ENCODE peak calls at places on chromosome 9, in eight cellular contexts. One of them, this sample, is unnamed.
A peak's percentile ranks its signal among the peaks of the same experiment; 100 is the strongest.

GRCh38 chr9:75891277-75892167 is 1.0 kb downstream of the PCSK5 start:
- DNase-seq in AG08395: peak; percentile 12
- DNase-seq in stimulated activated CD8-positive, alpha-beta memory T cell treated with anti-CD3 and anti-CD28 coated beads, Interleukin-4, amount 100 ng/mL, for 24 hours: peak; percentile 26
- DNase-seq in T-helper 1 cell: no peak
- DNase-seq in LoVo: peak; percentile 13
- DNase-seq in head of caudate nucleus: peak; percentile 28
- DNase-seq in astrocyte of the spinal cord: peak; percentile 55
- DNase-seq in caudate nucleus: peak; percentile 8
- DNase-seq in this sample: peak; percentile 35

GRCh38 chr9:89701221-89701798 is 96.5 kb downstream of the GADD45G start:
- DNase-seq in caudate nucleus: no peak
- DNase-seq in stimulated activated CD8-positive, alpha-beta memory T cell treated with anti-CD3 and anti-CD28 coated beads, Interleukin-4, amount 100 ng/mL, for 24 hours: peak; percentile 47
- DNase-seq in LoVo: no peak
- DNase-seq in head of caudate nucleus: no peak
- DNase-seq in T-helper 1 cell: peak; percentile 25
- DNase-seq in AG08395: no peak
- DNase-seq in astrocyte of the spinal cord: no peak
- DNase-seq in this sample: no peak

GRCh38 chr9:88237454-88238280 is 99.4 kb upstream of the SPATA31C2 start:
- DNase-seq in caudate nucleus: no peak
- DNase-seq in T-helper 1 cell: peak; percentile 1
- DNase-seq in stimulated activated CD8-positive, alpha-beta memory T cell treated with anti-CD3 and anti-CD28 coated beads, Interleukin-4, amount 100 ng/mL, for 24 hours: no peak
- DNase-seq in head of caudate nucleus: no peak
- DNase-seq in LoVo: no peak
- DNase-seq in astrocyte of the spinal cord: no peak
- DNase-seq in AG08395: no peak
- DNase-seq in this sample: no peak

GRCh38 chr9:37975639-37976038 is 71.7 kb upstream of the SLC25A51 start:
- DNase-seq in AG08395: no peak
- DNase-seq in caudate nucleus: no peak
- DNase-seq in stimulated activated CD8-positive, alpha-beta memory T cell treated with anti-CD3 and anti-CD28 coated beads, Interleukin-4, amount 100 ng/mL, for 24 hours: no peak
- DNase-seq in LoVo: no peak
- DNase-seq in T-helper 1 cell: no peak
- DNase-seq in head of caudate nucleus: no peak
- DNase-seq in astrocyte of the spinal cord: no peak
- DNase-seq in this sample: no peak

GRCh38 chr9:1050125-1050895 is at the start of gene DMRT2:
- DNase-seq in T-helper 1 cell: no peak
- DNase-seq in LoVo: peak; percentile 95
- DNase-seq in caudate nucleus: peak; percentile 69
- DNase-seq in stimulated activated CD8-positive, alpha-beta memory T cell treated with anti-CD3 and anti-CD28 coated beads, Interleukin-4, amount 100 ng/mL, for 24 hours: no peak
- DNase-seq in AG08395: peak; percentile 93
- DNase-seq in head of caudate nucleus: peak; percentile 90
- DNase-seq in astrocyte of the spinal cord: peak; percentile 48
- DNase-seq in this sample: peak; percentile 69

GRCh38 chr9:136322756-136323330 is 4.5 kb upstream of the GPSM1 start:
- DNase-seq in T-helper 1 cell: no peak
- DNase-seq in stimulated activated CD8-positive, alpha-beta memory T cell treated with anti-CD3 and anti-CD28 coated beads, Interleukin-4, amount 100 ng/mL, for 24 hours: no peak
- DNase-seq in LoVo: no peak
- DNase-seq in caudate nucleus: no peak
- DNase-seq in astrocyte of the spinal cord: no peak
- DNase-seq in head of caudate nucleus: no peak
- DNase-seq in AG08395: no peak
- DNase-seq in this sample: no peak

GRCh38 chr9:96140401-96141180 is 161.4 kb downstream of the HSD17B3 start:
- DNase-seq in LoVo: no peak
- DNase-seq in caudate nucleus: peak; percentile 13
- DNase-seq in stimulated activated CD8-positive, alpha-beta memory T cell treated with anti-CD3 and anti-CD28 coated beads, Interleukin-4, amount 100 ng/mL, for 24 hours: no peak
- DNase-seq in AG08395: no peak
- DNase-seq in T-helper 1 cell: no peak
- DNase-seq in head of caudate nucleus: peak; percentile 45
- DNase-seq in astrocyte of the spinal cord: no peak
- DNase-seq in this sample: no peak

GRCh38 chr9:130343445-130343918 is 77.9 kb downstream of the HMCN2 start:
- DNase-seq in astrocyte of the spinal cord: no peak
- DNase-seq in LoVo: no peak
- DNase-seq in AG08395: no peak
- DNase-seq in caudate nucleus: no peak
- DNase-seq in stimulated activated CD8-positive, alpha-beta memory T cell treated with anti-CD3 and anti-CD28 coated beads, Interleukin-4, amount 100 ng/mL, for 24 hours: no peak
- DNase-seq in T-helper 1 cell: peak; percentile 8
- DNase-seq in head of caudate nucleus: peak; percentile 25
- DNase-seq in this sample: no peak

GRCh38 chr9:114158482-114159130 is 3.3 kb downstream of the COL27A1 start:
- DNase-seq in AG08395: no peak
- DNase-seq in T-helper 1 cell: no peak
- DNase-seq in LoVo: no peak
- DNase-seq in astrocyte of the spinal cord: no peak
- DNase-seq in head of caudate nucleus: no peak
- DNase-seq in caudate nucleus: no peak
- DNase-seq in stimulated activated CD8-positive, alpha-beta memory T cell treated with anti-CD3 and anti-CD28 coated beads, Interleukin-4, amount 100 ng/mL, for 24 hours: no peak
- DNase-seq in this sample: no peak

GRCh38 chr9:71592400-71592799 is 175.9 kb downstream of the CEMIP2 start:
- DNase-seq in head of caudate nucleus: no peak
- DNase-seq in LoVo: no peak
- DNase-seq in stimulated activated CD8-positive, alpha-beta memory T cell treated with anti-CD3 and anti-CD28 coated beads, Interleukin-4, amount 100 ng/mL, for 24 hours: no peak
- DNase-seq in T-helper 1 cell: no peak
- DNase-seq in astrocyte of the spinal cord: no peak
- DNase-seq in caudate nucleus: no peak
- DNase-seq in AG08395: peak; percentile 18
- DNase-seq in this sample: no peak

GRCh38 chr9:134968011-134968822 is 50.5 kb upstream of the FCN1 start:
- DNase-seq in astrocyte of the spinal cord: peak; percentile 0
- DNase-seq in T-helper 1 cell: no peak
- DNase-seq in caudate nucleus: no peak
- DNase-seq in head of caudate nucleus: no peak
- DNase-seq in LoVo: no peak
- DNase-seq in stimulated activated CD8-positive, alpha-beta memory T cell treated with anti-CD3 and anti-CD28 coated beads, Interleukin-4, amount 100 ng/mL, for 24 hours: no peak
- DNase-seq in AG08395: no peak
- DNase-seq in this sample: no peak

GRCh38 chr9:93066978-93067603 is 8.6 kb downstream of the SUSD3 start:
- DNase-seq in AG08395: no peak
- DNase-seq in astrocyte of the spinal cord: no peak
- DNase-seq in LoVo: no peak
- DNase-seq in stimulated activated CD8-positive, alpha-beta memory T cell treated with anti-CD3 and anti-CD28 coated beads, Interleukin-4, amount 100 ng/mL, for 24 hours: no peak
- DNase-seq in T-helper 1 cell: no peak
- DNase-seq in caudate nucleus: no peak
- DNase-seq in head of caudate nucleus: no peak
- DNase-seq in this sample: no peak

GRCh38 chr9:1296331-1296730 is 246.2 kb downstream of the DMRT2 start:
- DNase-seq in caudate nucleus: no peak
- DNase-seq in astrocyte of the spinal cord: no peak
- DNase-seq in LoVo: no peak
- DNase-seq in stimulated activated CD8-positive, alpha-beta memory T cell treated with anti-CD3 and anti-CD28 coated beads, Interleukin-4, amount 100 ng/mL, for 24 hours: no peak
- DNase-seq in head of caudate nucleus: no peak
- DNase-seq in AG08395: no peak
- DNase-seq in T-helper 1 cell: no peak
- DNase-seq in this sample: no peak

GRCh38 chr9:126057869-126058467 is 268.7 kb upstream of the MVB12B start:
- DNase-seq in caudate nucleus: no peak
- DNase-seq in stimulated activated CD8-positive, alpha-beta memory T cell treated with anti-CD3 and anti-CD28 coated beads, Interleukin-4, amount 100 ng/mL, for 24 hours: no peak
- DNase-seq in T-helper 1 cell: no peak
- DNase-seq in AG08395: no peak
- DNase-seq in LoVo: no peak
- DNase-seq in head of caudate nucleus: no peak
- DNase-seq in astrocyte of the spinal cord: no peak
- DNase-seq in this sample: no peak

GRCh38 chr9:115980502-115980901 is 173.1 kb upstream of the PAPPA start:
- DNase-seq in T-helper 1 cell: no peak
- DNase-seq in AG08395: no peak
- DNase-seq in astrocyte of the spinal cord: no peak
- DNase-seq in head of caudate nucleus: no peak
- DNase-seq in LoVo: no peak
- DNase-seq in stimulated activated CD8-positive, alpha-beta memory T cell treated with anti-CD3 and anti-CD28 coated beads, Interleukin-4, amount 100 ng/mL, for 24 hours: no peak
- DNase-seq in caudate nucleus: no peak
- DNase-seq in this sample: no peak

GRCh38 chr9:128635266-128636023 is 21.2 kb downstream of the DYNC2I2 start:
- DNase-seq in T-helper 1 cell: no peak
- DNase-seq in stimulated activated CD8-positive, alpha-beta memory T cell treated with anti-CD3 and anti-CD28 coated beads, Interleukin-4, amount 100 ng/mL, for 24 hours: no peak
- DNase-seq in head of caudate nucleus: no peak
- DNase-seq in AG08395: peak; percentile 98
- DNase-seq in caudate nucleus: no peak
- DNase-seq in LoVo: peak; percentile 99
- DNase-seq in astrocyte of the spinal cord: peak; percentile 94
- DNase-seq in this sample: peak; percentile 97

GRCh38 chr9:131366745-131367401 is 27.0 kb upstream of the PRRC2B start:
- DNase-seq in LoVo: peak; percentile 77
- DNase-seq in astrocyte of the spinal cord: peak; percentile 54
- DNase-seq in caudate nucleus: no peak
- DNase-seq in T-helper 1 cell: no peak
- DNase-seq in stimulated activated CD8-positive, alpha-beta memory T cell treated with anti-CD3 and anti-CD28 coated beads, Interleukin-4, amount 100 ng/mL, for 24 hours: no peak
- DNase-seq in head of caudate nucleus: no peak
- DNase-seq in AG08395: peak; percentile 38
- DNase-seq in this sample: no peak

GRCh38 chr9:123561055-123561454 is 205.1 kb downstream of the CRB2 start:
- DNase-seq in caudate nucleus: no peak
- DNase-seq in AG08395: no peak
- DNase-seq in T-helper 1 cell: no peak
- DNase-seq in LoVo: no peak
- DNase-seq in astrocyte of the spinal cord: no peak
- DNase-seq in head of caudate nucleus: no peak
- DNase-seq in stimulated activated CD8-positive, alpha-beta memory T cell treated with anti-CD3 and anti-CD28 coated beads, Interleukin-4, amount 100 ng/mL, for 24 hours: no peak
- DNase-seq in this sample: no peak

GRCh38 chr9:98241357-98242104 is 13.9 kb downstream of the TBC1D2 start:
- DNase-seq in T-helper 1 cell: no peak
- DNase-seq in caudate nucleus: no peak
- DNase-seq in LoVo: no peak
- DNase-seq in astrocyte of the spinal cord: no peak
- DNase-seq in AG08395: no peak
- DNase-seq in head of caudate nucleus: no peak
- DNase-seq in stimulated activated CD8-positive, alpha-beta memory T cell treated with anti-CD3 and anti-CD28 coated beads, Interleukin-4, amount 100 ng/mL, for 24 hours: no peak
- DNase-seq in this sample: peak; percentile 83

GRCh38 chr9:93136011-93136440 is 2.0 kb upstream of the NINJ1 start:
- DNase-seq in T-helper 1 cell: no peak
- DNase-seq in AG08395: peak; percentile 38
- DNase-seq in LoVo: no peak
- DNase-seq in caudate nucleus: no peak
- DNase-seq in stimulated activated CD8-positive, alpha-beta memory T cell treated with anti-CD3 and anti-CD28 coated beads, Interleukin-4, amount 100 ng/mL, for 24 hours: no peak
- DNase-seq in head of caudate nucleus: no peak
- DNase-seq in astrocyte of the spinal cord: peak; percentile 27
- DNase-seq in this sample: no peak

GRCh38 chr9:104948277-104948676 is 20.3 kb upstream of the ABCA1 start:
- DNase-seq in head of caudate nucleus: no peak
- DNase-seq in stimulated activated CD8-positive, alpha-beta memory T cell treated with anti-CD3 and anti-CD28 coated beads, Interleukin-4, amount 100 ng/mL, for 24 hours: no peak
- DNase-seq in astrocyte of the spinal cord: no peak
- DNase-seq in AG08395: no peak
- DNase-seq in caudate nucleus: no peak
- DNase-seq in T-helper 1 cell: no peak
- DNase-seq in LoVo: no peak
- DNase-seq in this sample: no peak

GRCh38 chr9:15724006-15724405 is 171.2 kb downstream of the CCDC171 start:
- DNase-seq in AG08395: peak; percentile 20
- DNase-seq in stimulated activated CD8-positive, alpha-beta memory T cell treated with anti-CD3 and anti-CD28 coated beads, Interleukin-4, amount 100 ng/mL, for 24 hours: no peak
- DNase-seq in head of caudate nucleus: no peak
- DNase-seq in caudate nucleus: no peak
- DNase-seq in T-helper 1 cell: no peak
- DNase-seq in astrocyte of the spinal cord: peak; percentile 88
- DNase-seq in LoVo: no peak
- DNase-seq in this sample: no peak

GRCh38 chr9:108634164-108634563 is 221.6 kb downstream of the ACTL7B start:
- DNase-seq in LoVo: peak; percentile 83
- DNase-seq in head of caudate nucleus: no peak
- DNase-seq in stimulated activated CD8-positive, alpha-beta memory T cell treated with anti-CD3 and anti-CD28 coated beads, Interleukin-4, amount 100 ng/mL, for 24 hours: no peak
- DNase-seq in caudate nucleus: no peak
- DNase-seq in T-helper 1 cell: no peak
- DNase-seq in AG08395: peak; percentile 44
- DNase-seq in astrocyte of the spinal cord: no peak
- DNase-seq in this sample: peak; percentile 56

GRCh38 chr9:85978496-85978895 is 37.5 kb downstream of the NAA35 start:
- DNase-seq in LoVo: no peak
- DNase-seq in stimulated activated CD8-positive, alpha-beta memory T cell treated with anti-CD3 and anti-CD28 coated beads, Interleukin-4, amount 100 ng/mL, for 24 hours: no peak
- DNase-seq in caudate nucleus: no peak
- DNase-seq in T-helper 1 cell: no peak
- DNase-seq in head of caudate nucleus: no peak
- DNase-seq in AG08395: no peak
- DNase-seq in astrocyte of the spinal cord: no peak
- DNase-seq in this sample: no peak

GRCh38 chr9:7259544-7260241 is 501.9 kb downstream of the KDM4C start:
- DNase-seq in head of caudate nucleus: no peak
- DNase-seq in astrocyte of the spinal cord: no peak
- DNase-seq in stimulated activated CD8-positive, alpha-beta memory T cell treated with anti-CD3 and anti-CD28 coated beads, Interleukin-4, amount 100 ng/mL, for 24 hours: no peak
- DNase-seq in T-helper 1 cell: no peak
- DNase-seq in LoVo: no peak
- DNase-seq in AG08395: no peak
- DNase-seq in caudate nucleus: no peak
- DNase-seq in this sample: no peak

GRCh38 chr9:95552814-95553546 is 36.2 kb upstream of the PTCH1 start:
- DNase-seq in head of caudate nucleus: no peak
- DNase-seq in caudate nucleus: no peak
- DNase-seq in T-helper 1 cell: no peak
- DNase-seq in stimulated activated CD8-positive, alpha-beta memory T cell treated with anti-CD3 and anti-CD28 coated beads, Interleukin-4, amount 100 ng/mL, for 24 hours: peak; percentile 4
- DNase-seq in LoVo: no peak
- DNase-seq in astrocyte of the spinal cord: peak; percentile 15
- DNase-seq in AG08395: no peak
- DNase-seq in this sample: no peak

GRCh38 chr9:137411260-137411659 is 11.7 kb downstream of the EXD3 start:
- DNase-seq in AG08395: no peak
- DNase-seq in head of caudate nucleus: no peak
- DNase-seq in T-helper 1 cell: no peak
- DNase-seq in caudate nucleus: no peak
- DNase-seq in LoVo: no peak
- DNase-seq in stimulated activated CD8-positive, alpha-beta memory T cell treated with anti-CD3 and anti-CD28 coated beads, Interleukin-4, amount 100 ng/mL, for 24 hours: no peak
- DNase-seq in astrocyte of the spinal cord: no peak
- DNase-seq in this sample: no peak

This sample was measured in small intestine.